ENCODE peak calls at places on chromosomes 3 and 15, in eight cellular contexts. B is activated T-helper 1 cell treated with Interleukin-2 at 50 U/mL for 16 hours; S is GM20000; I is activated T-cell treated with anti-CD3 and anti-CD28 coated beads, Interleukin-2, amount 50 U/mL, for 72 hours; Q is cardiac muscle cell; Z is activated naive CD4-positive, alpha-beta T cell; H is activated naive CD8-positive, alpha-beta T cell treated with anti-CD3 and anti-CD28 coated beads, Interleukin-2, amount 10 ng/mL, durations not matched to agents 7 days and 5 days; R is Daoy. U is an unnamed sample.

GRCh38 chr3:42210731-42211130 is 55.3 kb downstream of the CCK start:
- DNase-seq in B (no peak), S (no peak), I (no peak), Q (no peak), Z (no peak), H (no peak), R (no peak), U (no peak)

GRCh38 chr3:132083583-132084372 is 49.0 kb upstream of the CPNE4 start:
- DNase-seq in B (no peak), S (no peak), I (no peak), Q (no peak), Z (no peak), H (no peak), R (no peak), U (no peak)

GRCh38 chr3:43390255-43390588 is 103.9 kb downstream of the SNRK start:
- DNase-seq in B (no peak), S (no peak), I (no peak), Q (no peak), Z (no peak), H (no peak), R (no peak), U (no peak)

GRCh38 chr3:32453346-32453745 is 49.3 kb downstream of the CMTM6 start:
- DNase-seq in B (no peak), S (no peak), I (no peak), Q (no peak), Z (no peak), H (no peak), R (peak; percentile 40), U (no peak)

GRCh38 chr3:21718161-21718765 is 32.7 kb downstream of the ZNF385D start:
- DNase-seq in B (no peak), S (no peak), I (no peak), Q (no peak), Z (no peak), H (no peak), R (no peak), U (no peak)

GRCh38 chr3:167246252-167246651 is 133.8 kb downstream of the ZBBX start:
- DNase-seq in B (no peak), S (no peak), I (no peak), Q (no peak), Z (no peak), H (no peak), R (no peak), U (no peak)

GRCh38 chr3:108127301-108127988 is 36.6 kb upstream of the CD47 start:
- DNase-seq in B (peak; percentile 58), S (peak; percentile 20), I (peak; percentile 59), Q (peak; percentile 15), Z (peak; percentile 2), H (peak; percentile 58), R (no peak), U (no peak)

GRCh38 chr3:60017631-60018030 is 967.8 kb upstream of the CFAP20DC start:
- DNase-seq in B (no peak), S (peak; percentile 2), I (peak; percentile 69), Q (no peak), Z (no peak), H (no peak), R (no peak), U (no peak)

GRCh38 chr3:142272200-142272891 is 47.0 kb upstream of the GK5 start:
- DNase-seq in B (no peak), S (no peak), I (no peak), Q (no peak), Z (no peak), H (no peak), R (peak; percentile 19), U (no peak)

GRCh38 chr3:179450321-179450720 is 949 bp downstream of the GNB4 start:
- DNase-seq in B (no peak), S (peak; percentile 19), I (no peak), Q (no peak), Z (no peak), H (no peak), R (peak; percentile 12), U (no peak)

GRCh38 chr3:42682301-42683070 is 2.9 kb upstream of the KLHL40 start:
- DNase-seq in B (no peak), S (no peak), I (no peak), Q (no peak), Z (no peak), H (no peak), R (no peak), U (no peak)

GRCh38 chr3:134544306-134544705 is 58.4 kb downstream of the CEP63 start:
- DNase-seq in B (no peak), S (no peak), I (no peak), Q (no peak), Z (no peak), H (no peak), R (no peak), U (no peak)

GRCh38 chr15:32029862-32030781 is at the start of gene CHRNA7:
- DNase-seq in B (peak; percentile 1), S (peak; percentile 62), I (peak; percentile 35), Q (peak; percentile 92), Z (no peak), H (peak; percentile 38), R (peak; percentile 81), U (no peak)

GRCh38 chr3:98504534-98504933 is 7.1 kb downstream of the OR5K2 start:
- DNase-seq in B (no peak), S (no peak), I (no peak), Q (no peak), Z (no peak), H (no peak), R (peak; percentile 23), U (no peak)

GRCh38 chr3:44905501-44906159 is 31.2 kb downstream of the TGM4 start:
- DNase-seq in B (no peak), S (no peak), I (no peak), Q (no peak), Z (no peak), H (no peak), R (no peak), U (no peak)

GRCh38 chr3:72279068-72279598 is 494.2 kb upstream of the PROK2 start:
- DNase-seq in B (no peak), S (no peak), I (no peak), Q (no peak), Z (no peak), H (no peak), R (no peak), U (no peak)

GRCh38 chr3:24197809-24198208 is 252.7 kb downstream of the NR1D2 start:
- DNase-seq in B (no peak), S (no peak), I (no peak), Q (no peak), Z (no peak), H (no peak), R (no peak), U (no peak)

GRCh38 chr15:41561777-41562145 is 2.7 kb downstream of the TYRO3 start:
- DNase-seq in B (no peak), S (no peak), I (no peak), Q (no peak), Z (no peak), H (no peak), R (no peak), U (no peak)

GRCh38 chr3:38627956-38628355 is 21.5 kb downstream of the SCN5A start:
- DNase-seq in B (no peak), S (peak; percentile 42), I (peak; percentile 15), Q (peak; percentile 61), Z (no peak), H (no peak), R (peak; percentile 21), U (no peak)

GRCh38 chr3:14016900-14017475 is 107.7 kb downstream of the CHCHD4 start:
- DNase-seq in B (no peak), S (no peak), I (no peak), Q (no peak), Z (no peak), H (no peak), R (no peak), U (no peak)

GRCh38 chr3:31041161-31041978 is 146.9 kb upstream of the GADL1 start:
- DNase-seq in B (no peak), S (no peak), I (no peak), Q (peak; percentile 40), Z (no peak), H (no peak), R (peak; percentile 42), U (no peak)

GRCh38 chr3:89353465-89353864 is 246.0 kb downstream of the EPHA3 start:
- DNase-seq in B (no peak), S (no peak), I (no peak), Q (no peak), Z (no peak), H (no peak), R (peak; percentile 4), U (no peak)

GRCh38 chr3:124597273-124597672 is 133.0 kb upstream of the UMPS start:
- DNase-seq in B (no peak), S (no peak), I (no peak), Q (no peak), Z (no peak), H (no peak), R (no peak), U (no peak)

GRCh38 chr3:135125171-135125801 is 330.2 kb downstream of the EPHB1 start:
- DNase-seq in B (no peak), S (peak; percentile 34), I (peak; percentile 1), Q (peak; percentile 83), Z (no peak), H (no peak), R (peak; percentile 23), U (no peak)

GRCh38 chr3:121992601-121993560 is 29.2 kb downstream of the ILDR1 start:
- DNase-seq in B (no peak), S (peak; percentile 63), I (no peak), Q (no peak), Z (no peak), H (no peak), R (no peak), U (no peak)

GRCh38 chr3:116153174-116153573 is 292.1 kb downstream of the LSAMP start:
- DNase-seq in B (no peak), S (no peak), I (no peak), Q (no peak), Z (no peak), H (no peak), R (peak; percentile 36), U (no peak)

GRCh38 chr3:123373535-123373987 is 75.3 kb downstream of the ADCY5 start:
- DNase-seq in B (no peak), S (no peak), I (no peak), Q (peak; percentile 93), Z (no peak), H (no peak), R (no peak), U (no peak)

GRCh38 chr3:88433572-88433971 is 283.8 kb downstream of the C3orf38 start:
- DNase-seq in B (no peak), S (peak; percentile 19), I (no peak), Q (no peak), Z (no peak), H (no peak), R (no peak), U (no peak)

GRCh38 chr3:118970819-118971218 is 63.8 kb downstream of the IGSF11 start:
- DNase-seq in B (no peak), S (no peak), I (no peak), Q (no peak), Z (no peak), H (no peak), R (no peak), U (no peak)

GRCh38 chr15:41258706-41259471 is 27.8 kb downstream of the CHP1 start:
- DNase-seq in B (no peak), S (peak; percentile 39), I (no peak), Q (peak; percentile 34), Z (no peak), H (no peak), R (peak; percentile 23), U (no peak)

GRCh38 chr15:66004618-66005262 is 135.4 kb downstream of the RAB11A start:
- DNase-seq in B (no peak), S (peak; percentile 56), I (peak; percentile 12), Q (peak; percentile 83), Z (no peak), H (no peak), R (peak; percentile 40), U (no peak)

GRCh38 chr3:156407617-156408225 is 147.2 kb downstream of the SSR3 start:
- DNase-seq in B (no peak), S (no peak), I (no peak), Q (no peak), Z (no peak), H (no peak), R (no peak), U (no peak)

GRCh38 chr3:38960953-38961622 is 90.7 kb downstream of the SCN11A start:
- DNase-seq in B (no peak), S (peak; percentile 55), I (peak; percentile 7), Q (peak; percentile 50), Z (no peak), H (no peak), R (peak; percentile 29), U (no peak)

U was measured in esophagus squamous epithelium.